ENCODE peak calls at places on chromosomes 1 and 21, in ten cellular contexts. J, D, N, X, S, M, R, Y, Z and F are unnamed samples.

GRCh38 chr1:223175633-223176032 is 32.6 kb upstream of the TLR5 start:
- DNase-seq in M (no peak), D (peak; percentile 27), S (no peak), N (no peak), J (no peak), X (no peak), R (no peak), Z (no peak), Y (peak; percentile 28), F (no peak)

GRCh38 chr1:25903986-25904385 is 2.2 kb downstream of the STMN1 start:
- DNase-seq in S (no peak), J (no peak), M (no peak), Y (no peak), N (no peak), Z (no peak), D (no peak), R (no peak), X (no peak), F (no peak)

GRCh38 chr21:44423941-44424607 is 31.2 kb upstream of the LRRC3 start:
- DNase-seq in J (no peak), R (no peak), S (no peak), N (no peak), X (no peak), Z (no peak), M (no peak), D (no peak), Y (no peak), F (no peak)

GRCh38 chr1:29388884-29389283 is 152.6 kb downstream of the PTPRU start:
- DNase-seq in J (no peak), Y (no peak), X (no peak), S (no peak), N (no peak), R (no peak), Z (no peak), M (no peak), D (no peak), F (no peak)

GRCh38 chr1:154881820-154882535 is 11.9 kb upstream of the KCNN3 start:
- DNase-seq in X (no peak), R (no peak), S (no peak), M (no peak), J (no peak), Z (no peak), Y (no peak), N (no peak), D (no peak), F (no peak)

GRCh38 chr1:180234369-180235076 is 4.5 kb downstream of the LHX4 start:
- DNase-seq in D (no peak), S (no peak), J (no peak), Z (no peak), M (no peak), N (no peak), R (peak; percentile 68), X (no peak), Y (no peak), F (no peak)

GRCh38 chr1:67604778-67605177 is 80.2 kb upstream of the GADD45A start:
- DNase-seq in M (no peak), X (no peak), S (no peak), Z (no peak), D (no peak), Y (no peak), N (no peak), R (no peak), J (no peak), F (no peak)

GRCh38 chr1:29672955-29673507 is 436.7 kb downstream of the PTPRU start:
- DNase-seq in Y (no peak), R (no peak), Z (no peak), X (no peak), J (no peak), D (peak; percentile 0), N (no peak), M (no peak), S (peak; percentile 13), F (no peak)

GRCh38 chr1:26025060-26025459 is 3.5 kb downstream of the EXTL1 start:
- DNase-seq in D (no peak), X (no peak), R (no peak), S (no peak), N (no peak), M (no peak), J (no peak), Y (no peak), Z (no peak), F (no peak)

GRCh38 chr21:44874497-44875331 is 1.2 kb upstream of the PTTG1IP start:
- DNase-seq in R (peak; percentile 75), D (peak; percentile 77), M (peak; percentile 39), N (peak; percentile 75), J (no peak), Z (no peak), S (peak; percentile 74), Y (no peak), X (no peak), F (no peak)

GRCh38 chr1:230058619-230059018 is 8.4 kb upstream of the GALNT2 start:
- DNase-seq in M (no peak), N (no peak), R (no peak), Y (no peak), J (no peak), X (no peak), D (no peak), S (no peak), Z (no peak), F (no peak)

GRCh38 chr1:108107658-108108057 is 92.5 kb downstream of the SLC25A24 start:
- DNase-seq in R (no peak), Z (no peak), J (peak; percentile 61), D (no peak), X (peak; percentile 38), S (no peak), Y (no peak), N (no peak), M (no peak), F (no peak)

GRCh38 chr21:14403681-14404318 is 20.9 kb upstream of the HSPA13 start:
- DNase-seq in Z (peak; percentile 40), S (no peak), Y (no peak), J (peak; percentile 38), D (no peak), X (peak; percentile 41), M (peak; percentile 56), N (peak; percentile 60), R (no peak), F (no peak)

DNA sequence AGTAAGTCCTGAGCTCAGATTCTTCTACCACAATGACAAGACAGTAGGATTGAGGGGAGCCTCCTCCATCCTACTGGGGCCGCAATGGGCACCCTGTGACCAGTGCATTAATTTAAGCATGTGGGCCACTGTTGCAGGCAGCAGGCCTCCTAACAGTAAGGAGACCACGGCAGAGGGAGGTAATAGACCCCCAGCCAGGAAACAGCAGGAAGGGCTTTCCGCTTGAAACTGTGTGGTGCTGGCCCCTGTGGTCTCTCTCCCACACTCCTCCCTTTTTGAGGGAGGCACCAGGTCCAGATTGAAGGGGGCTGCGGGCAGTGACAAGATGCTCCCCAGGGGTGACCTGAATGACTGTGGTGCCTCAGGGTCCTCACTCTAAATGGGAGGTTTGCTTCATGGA is 1.7 kb upstream of the CLDN19 start:
- DNase-seq in J (no peak), R (no peak), Y (no peak), S (no peak), Z (no peak), D (no peak), M (no peak), X (no peak), N (no peak), F (no peak)
- H3K4me3 ChIP-seq in J (no peak overlapping the region), R (no peak overlapping the region), Y (no peak overlapping the region), S (no peak overlapping the region), Z (no peak overlapping the region), D (no peak overlapping the region), M (no peak overlapping the region), X (no peak overlapping the region), N (no peak overlapping the region), F (no peak overlapping the region)

DNA sequence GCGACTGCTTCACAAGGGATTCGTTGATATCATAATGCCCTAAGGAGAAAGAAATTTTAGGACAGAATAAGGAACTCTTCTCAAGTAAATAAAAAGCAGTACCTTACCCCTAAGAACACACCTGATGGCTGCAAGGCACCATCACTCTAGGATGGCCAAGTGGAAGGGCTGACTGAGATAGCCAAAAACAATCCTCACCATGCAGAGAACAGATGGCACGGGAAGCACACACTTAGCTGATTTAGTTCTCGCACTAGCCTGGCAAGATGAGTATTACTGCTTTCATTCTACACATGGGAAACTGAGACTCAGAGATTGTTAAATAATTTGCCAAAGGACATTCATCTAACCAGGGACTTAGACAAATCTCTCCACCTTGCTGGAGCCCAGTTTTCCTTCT is 43.8 kb downstream of the STPG1 start:
- DNase-seq in J (no peak), Y (no peak), R (no peak), S (no peak), Z (no peak), X (no peak), D (no peak), M (no peak), N (no peak), F (no peak)
- H3K4me3 ChIP-seq in J (no peak overlapping the region), Y (no peak overlapping the region), R (no peak overlapping the region), S (no peak overlapping the region), Z (no peak overlapping the region), X (no peak overlapping the region), D (no peak overlapping the region), M (no peak overlapping the region), N (no peak overlapping the region), F (no peak overlapping the region)

GRCh38 chr21:26501622-26502021 is 71.5 kb downstream of the CYYR1 start:
- DNase-seq in R (no peak), Y (no peak), D (no peak), N (no peak), J (no peak), M (no peak), Z (no peak), S (no peak), X (no peak), F (no peak)

GRCh38 chr21:26512664-26513063 is 60.4 kb downstream of the CYYR1 start:
- DNase-seq in Y (no peak), M (no peak), X (no peak), R (no peak), N (no peak), S (no peak), Z (no peak), D (no peak), J (no peak), F (no peak)

DNA sequence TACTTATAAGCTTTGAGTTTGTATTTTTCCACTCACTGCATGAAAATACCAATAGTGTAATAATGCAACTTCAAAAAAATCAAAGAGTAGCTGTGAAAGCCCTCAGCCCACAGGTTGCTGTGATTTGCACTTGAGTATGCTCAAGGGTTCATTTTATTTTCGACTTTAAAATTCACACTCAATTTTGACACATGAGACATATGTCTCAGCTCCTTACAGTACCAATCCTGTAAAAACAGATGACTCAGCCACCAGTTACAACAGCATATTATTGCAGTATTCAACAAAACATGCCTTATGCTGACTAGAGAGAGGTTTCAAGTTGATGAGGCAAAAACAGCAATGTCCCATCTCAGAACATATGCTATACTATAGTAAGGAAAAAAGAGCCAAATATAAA is 66.1 kb downstream of the CYYR1 start:
- DNase-seq in Y (no peak), S (no peak), R (no peak), J (peak; percentile 51), N (no peak), D (no peak), X (peak; percentile 70), Z (no peak), M (peak; percentile 29), F (no peak)
- H3K4me3 ChIP-seq in Y (no peak overlapping the region), S (no peak overlapping the region), R (no peak overlapping the region), J (no peak overlapping the region), N (no peak overlapping the region), D (no peak overlapping the region), X (no peak overlapping the region), Z (no peak overlapping the region), M (no peak overlapping the region), F (no peak overlapping the region)

DNA sequence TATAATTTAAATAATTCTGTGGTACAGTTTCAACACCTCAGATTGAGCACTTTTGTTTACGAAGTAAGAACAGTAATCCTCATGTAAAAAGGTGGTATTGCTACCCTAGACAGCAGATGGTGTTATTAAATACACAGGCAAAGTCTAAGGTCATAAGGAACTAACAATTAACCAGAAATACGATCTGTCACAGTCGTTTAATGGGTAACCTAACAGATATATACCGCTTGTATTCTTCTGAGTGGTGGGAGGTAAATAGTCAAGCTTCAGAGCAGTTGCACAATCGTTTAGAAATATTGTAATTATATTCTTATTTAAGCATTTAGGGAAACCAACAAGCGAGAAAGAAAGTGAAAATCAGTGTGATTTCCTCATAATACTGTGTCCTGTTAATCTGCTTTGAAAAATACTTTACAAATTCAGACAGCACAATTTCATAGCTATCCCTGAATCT is 9.8 kb upstream of the IRF2BP2 start:
- DNase-seq in Y (no peak), D (no peak), J (no peak), N (no peak), S (no peak), Z (no peak), X (no peak), M (no peak), R (no peak), F (no peak)
- H3K4me3 ChIP-seq in Y (no peak overlapping the region), D (no peak overlapping the region), J (no peak overlapping the region), N (no peak overlapping the region), S (no peak overlapping the region), Z (no peak overlapping the region), X (no peak overlapping the region), M (no peak overlapping the region), R (no peak overlapping the region), F (no peak overlapping the region)